ENCODE peak calls at places on chromosomes 16 and 17, in seven cellular contexts. G is stimulated activated naive CD8-positive, alpha-beta T cell treated with anti-CD3 and anti-CD28 coated beads, Interleukin-15, Interleukin-2, amounts not matched to agents 100 U/mL and 50 U/mL, for 24 hours; V is globus pallidus; K is bronchial epithelial cell; S is CD4-positive, alpha-beta T cell; E is HuH-7; P is activated CD8-positive, alpha-beta memory T cell treated with anti-CD3 and anti-CD28 coated beads for 24 hours. O is an unnamed sample.

GRCh38 chr17:49834118-49834743 is 13.6 kb downstream of the TAC4 start:
- DNase-seq in G (no peak), V (no peak), K (peak), S (no peak), E (no peak), P (no peak), O (no peak)

GRCh38 chr17:44914148-44914547 is 1.2 kb downstream of the GFAP start:
- DNase-seq in G (no peak), V (no peak), K (no peak), S (no peak), E (no peak), P (no peak), O (no peak)

GRCh38 chr16:84115919-84116719 is 623 bp downstream of the MBTPS1 start:
- DNase-seq in G (no peak), V (no peak), K (peak), S (peak), E (peak), P (no peak), O (peak)

GRCh38 chr17:58308173-58308984 is 20.2 kb downstream of the TSPOAP1 start:
- DNase-seq in G (no peak), V (no peak), K (no peak), S (no peak), E (peak), P (peak), O (no peak)

GRCh38 chr17:32876414-32877163 is at the start of gene MYO1D:
- DNase-seq in G (peak), V (peak), K (peak), S (peak), E (peak), P (peak), O (peak)

GRCh38 chr17:42512733-42513251 is 23.2 kb upstream of the NAGLU start:
- DNase-seq in G (no peak), V (no peak), K (no peak), S (no peak), E (no peak), P (no peak), O (no peak)

GRCh38 chr17:45316271-45317112 is at the start of gene MAP3K14:
- DNase-seq in G (peak), V (no peak), K (no peak), S (peak), E (peak), P (peak), O (peak)

GRCh38 chr17:61444831-61445230 is 7.4 kb upstream of the TBX4 start:
- DNase-seq in G (no peak), V (no peak), K (no peak), S (no peak), E (no peak), P (no peak), O (no peak)

GRCh38 chr17:80899402-80900268 is 92.0 kb upstream of the CHMP6 start:
- DNase-seq in G (peak), V (no peak), K (peak), S (peak), E (peak), P (peak), O (peak)

GRCh38 chr17:57706761-57707160 is 38.3 kb downstream of the CCDC182 start:
- DNase-seq in G (no peak), V (no peak), K (no peak), S (no peak), E (no peak), P (peak), O (peak)

GRCh38 chr16:64543401-64543800 is 578.5 kb downstream of the CDH11 start:
- DNase-seq in G (no peak), V (no peak), K (no peak), S (no peak), E (no peak), P (no peak), O (no peak)

GRCh38 chr17:35373532-35373983 is at the start of gene SLFN11:
- DNase-seq in G (peak), V (peak), K (peak), S (peak), E (no peak), P (peak), O (peak)

GRCh38 chr17:59487161-59487873 is 78.1 kb upstream of the DHX40 start:
- DNase-seq in G (no peak), V (no peak), K (no peak), S (no peak), E (no peak), P (no peak), O (no peak)

GRCh38 chr17:77456951-77457548 is 316.3 kb downstream of the SEC14L1 start:
- DNase-seq in G (peak), V (no peak), K (no peak), S (no peak), E (no peak), P (peak), O (no peak)

GRCh38 chr17:43983515-43984411 is 20.7 kb upstream of the NAGS start:
- DNase-seq in G (peak), V (no peak), K (no peak), S (no peak), E (peak), P (no peak), O (peak)

GRCh38 chr16:49929606-49930005 is 73.7 kb upstream of the ZNF423 start:
- DNase-seq in G (no peak), V (no peak), K (no peak), S (no peak), E (no peak), P (no peak), O (no peak)

GRCh38 chr16:3020247-3020603 is at the start of gene TNFRSF12A:
- DNase-seq in G (peak), V (peak), K (peak), S (no peak), E (peak), P (peak), O (peak)

GRCh38 chr17:35713069-35713728 is 18.2 kb upstream of the RASL10B start:
- DNase-seq in G (no peak), V (no peak), K (no peak), S (no peak), E (no peak), P (no peak), O (peak)

O was measured in small intestine.